ENCODE peak calls at places on chromosomes 13 and 19, in seven cellular contexts. K is NCI-H1092; E is mammary epithelial cell; U is germinal center; S is SK-N-SH; P is T-helper 2 cell treated with Interferon-gamma antibody and Interleukin-4, amounts not matched to agents 5 μg/mL and 100 μg/mL, for 36 hours; B is NCI-H345. A is an unnamed sample.

GRCh38 chr13:107079423-107080099 is 511.6 kb upstream of the ARGLU1 start:
- DNase-seq in U (no peak), B (no peak), E (no peak), P (no peak), S (no peak), K (no peak), A (no peak)

GRCh38 chr19:10565028-10565566 is 713 bp downstream of the KRI1 start:
- DNase-seq in K (peak), P (peak), B (peak), U (peak), E (no peak), S (peak), A (no peak)

GRCh38 chr13:74452881-74453280 is 318.7 kb upstream of the KLF12 start:
- DNase-seq in P (no peak), S (no peak), E (peak), B (no peak), K (no peak), U (no peak), A (no peak)

GRCh38 chr13:27573265-27573664 is 47.1 kb downstream of the LNX2 start:
- DNase-seq in E (peak), S (no peak), B (no peak), P (no peak), U (no peak), K (no peak), A (peak)

GRCh38 chr13:53191091-53191490 is 162.5 kb downstream of the OLFM4 start:
- DNase-seq in B (no peak), S (no peak), U (no peak), P (no peak), E (no peak), K (no peak), A (peak)

GRCh38 chr19:6279931-6280591 is at the start of gene MLLT1:
- DNase-seq in S (peak), K (peak), U (peak), P (peak), E (peak), B (peak), A (peak)

GRCh38 chr13:72920097-72920496 is 138.2 kb downstream of the PIBF1 start:
- DNase-seq in K (no peak), B (no peak), S (no peak), U (no peak), P (no peak), E (peak), A (no peak)

GRCh38 chr19:19866599-19867248 is 1.0 kb downstream of the ZNF253 start:
- DNase-seq in S (peak), P (peak), E (peak), U (peak), K (peak), B (no peak), A (no peak)

GRCh38 chr13:22198001-22198400 is 527.1 kb downstream of the FGF9 start:
- DNase-seq in E (no peak), P (no peak), U (no peak), S (no peak), K (no peak), B (no peak), A (no peak)